ENCODE peak calls at places on chromosomes 5 and 9, in six cellular contexts. Q, L, B, A, Z and J are unnamed samples.

GRCh38 chr5:58149345-58149744 is 310.5 kb downstream of the PLK2 start:
- DNase-seq in Q (no peak), L (peak), B (no peak), A (no peak), Z (no peak), J (no peak)

GRCh38 chr5:174044855-174045254 is 651 bp upstream of the NSG2 start:
- DNase-seq in Q (no peak), L (no peak), B (no peak), A (no peak), Z (no peak), J (no peak)

GRCh38 chr9:13934411-13934810 is 379.5 kb downstream of the NFIB start:
- DNase-seq in Q (no peak), L (no peak), B (no peak), A (no peak), Z (no peak), J (no peak)

GRCh38 chr9:90303653-90304052 is 339.0 kb downstream of the DIRAS2 start:
- DNase-seq in Q (no peak), L (no peak), B (no peak), A (no peak), Z (no peak), J (no peak)

GRCh38 chr9:81629440-81629839 is 59.9 kb downstream of the TLE1 start:
- DNase-seq in Q (no peak), L (no peak), B (no peak), A (no peak), Z (no peak), J (no peak)

GRCh38 chr9:347667-348292 is 133.1 kb downstream of the DOCK8 start:
- DNase-seq in Q (no peak), L (peak), B (no peak), A (no peak), Z (no peak), J (no peak)

GRCh38 chr5:96968074-96968473 is 32.2 kb downstream of the LNPEP start:
- DNase-seq in Q (no peak), L (peak), B (no peak), A (no peak), Z (peak), J (no peak)

GRCh38 chr5:5584751-5585150 is 162.3 kb downstream of the ICE1 start:
- DNase-seq in Q (no peak), L (no peak), B (no peak), A (no peak), Z (no peak), J (no peak)

GRCh38 chr5:43305948-43306563 is 7.2 kb downstream of the HMGCS1 start:
- DNase-seq in Q (no peak), L (peak), B (no peak), A (no peak), Z (peak), J (peak)

GRCh38 chr5:123785160-123786001 is 273.4 kb downstream of the CSNK1G3 start:
- DNase-seq in Q (no peak), L (peak), B (no peak), A (no peak), Z (peak), J (no peak)

GRCh38 chr9:114236391-114237138 is 81.2 kb downstream of the COL27A1 start:
- DNase-seq in Q (no peak), L (no peak), B (no peak), A (no peak), Z (no peak), J (no peak)

GRCh38 chr5:169411789-169412425 is 111.0 kb upstream of the SLIT3 start:
- DNase-seq in Q (no peak), L (no peak), B (no peak), A (no peak), Z (no peak), J (no peak)

GRCh38 chr9:117574099-117574498 is 130.1 kb upstream of the TLR4 start:
- DNase-seq in Q (no peak), L (no peak), B (no peak), A (no peak), Z (no peak), J (no peak)

GRCh38 chr5:87132696-87133095 is 135.0 kb upstream of the RASA1 start:
- DNase-seq in Q (no peak), L (no peak), B (no peak), A (no peak), Z (no peak), J (no peak)

GRCh38 chr5:16897284-16897704 is 38.8 kb downstream of the MYO10 start:
- DNase-seq in Q (no peak), L (peak), B (no peak), A (no peak), Z (peak), J (no peak)

GRCh38 chr5:126016256-126016655 is 407.0 kb upstream of the GRAMD2B start:
- DNase-seq in Q (peak), L (no peak), B (no peak), A (no peak), Z (no peak), J (no peak)

GRCh38 chr5:150580917-150581316 is 59.5 kb upstream of the SYNPO start:
- DNase-seq in Q (no peak), L (no peak), B (no peak), A (no peak), Z (no peak), J (no peak)

GRCh38 chr9:120583958-120584369 is 4.0 kb upstream of the CDK5RAP2 start:
- DNase-seq in Q (peak), L (peak), B (peak), A (peak), Z (peak), J (peak)

GRCh38 chr9:1434082-1434481 is 383.9 kb downstream of the DMRT2 start:
- DNase-seq in Q (no peak), L (no peak), B (no peak), A (no peak), Z (no peak), J (no peak)
- TF ChIP-seq CTCF in Q (no peak), L (no peak), B (no peak), A (no peak), Z (peak), J (no peak)

GRCh38 chr5:119368238-119368630 is 12.4 kb downstream of the TNFAIP8 start:
- DNase-seq in Q (no peak), L (no peak), B (no peak), A (peak), Z (no peak), J (peak)

GRCh38 chr5:119370521-119370920 is 14.7 kb downstream of the TNFAIP8 start:
- DNase-seq in Q (no peak), L (no peak), B (no peak), A (no peak), Z (no peak), J (no peak)

GRCh38 chr5:119377066-119377465 is 21.2 kb downstream of the TNFAIP8 start:
- DNase-seq in Q (no peak), L (no peak), B (no peak), A (no peak), Z (no peak), J (no peak)

GRCh38 chr5:119378075-119378699 is 22.4 kb downstream of the TNFAIP8 start:
- DNase-seq in Q (no peak), L (peak), B (no peak), A (no peak), Z (no peak), J (no peak)

DNA sequence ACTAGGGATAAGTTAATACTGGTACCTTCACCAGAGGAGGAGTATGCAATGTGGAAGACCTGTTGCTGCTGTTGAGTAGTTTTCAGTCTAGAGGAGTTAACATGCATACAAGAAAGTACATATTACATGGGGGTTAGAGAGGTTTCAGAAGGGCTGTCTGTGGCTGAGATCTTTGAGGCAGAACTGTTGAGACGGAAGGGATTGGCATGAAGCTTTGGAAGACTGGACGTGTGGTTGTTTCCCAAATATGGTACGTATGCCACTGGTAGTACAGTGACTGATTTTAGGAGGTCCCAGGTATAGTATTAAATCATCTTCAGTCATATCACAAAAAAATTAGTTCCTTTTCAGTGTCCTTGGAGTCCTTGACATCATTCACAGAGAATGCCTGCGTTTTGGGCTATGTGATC is 17.6 kb downstream of the TNFAIP8 start:
- DNase-seq in Q (no peak), L (no peak), B (no peak), A (no peak), Z (no peak), J (no peak)
- TF ChIP-seq CTCF in Q (no peak), L (no peak), B (no peak), A (no peak), Z (no peak), J (no peak)

DNA sequence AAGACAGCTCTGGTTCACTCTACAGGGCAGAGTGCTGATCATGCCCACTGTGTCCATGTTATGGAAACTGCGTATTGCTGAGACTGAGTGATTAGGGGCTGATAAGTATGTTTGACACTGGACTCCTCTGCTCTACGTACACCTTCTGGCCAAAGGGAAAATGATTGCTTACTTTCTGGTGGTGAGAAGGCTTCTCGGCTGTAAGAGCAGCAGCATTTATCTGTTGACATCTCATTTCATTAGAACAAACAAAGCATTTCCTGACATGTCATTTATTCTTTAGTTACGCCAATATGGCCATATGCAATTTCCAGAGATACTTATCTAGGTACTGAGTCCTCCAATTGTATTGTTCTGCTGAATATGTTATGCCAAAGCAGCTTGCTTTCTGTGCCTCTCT is 5.6 kb downstream of the FAXDC2 start:
- DNase-seq in Q (no peak), L (no peak), B (no peak), A (no peak), Z (no peak), J (no peak)
- TF ChIP-seq CTCF in Q (no peak), L (no peak), B (no peak), A (no peak), Z (no peak), J (no peak)

GRCh38 chr9:136274786-136275654 is 28.9 kb downstream of the CCDC187 start:
- DNase-seq in Q (no peak), L (no peak), B (no peak), A (no peak), Z (no peak), J (no peak)

GRCh38 chr9:136273921-136274785 is 28.5 kb upstream of the QSOX2 start:
- DNase-seq in Q (no peak), L (no peak), B (no peak), A (no peak), Z (no peak), J (no peak)

GRCh38 chr9:136276716-136277115 is 27.2 kb downstream of the CCDC187 start:
- DNase-seq in Q (no peak), L (no peak), B (no peak), A (no peak), Z (no peak), J (no peak)

GRCh38 chr9:136277746-136278145 is 26.1 kb downstream of the CCDC187 start:
- DNase-seq in Q (no peak), L (no peak), B (no peak), A (no peak), Z (no peak), J (no peak)

GRCh38 chr9:136275655-136276429 is 28.1 kb downstream of the CCDC187 start:
- DNase-seq in Q (no peak), L (no peak), B (no peak), A (no peak), Z (no peak), J (no peak)
- TF ChIP-seq CTCF in Q (no peak), L (no peak), B (no peak), A (no peak), Z (peak), J (no peak)

GRCh38 chr5:155728146-155728856 is 598.7 kb upstream of the SGCD start:
- DNase-seq in Q (peak), L (peak), B (no peak), A (peak), Z (peak), J (no peak)
- TF ChIP-seq CTCF in Q (peak), L (no peak), B (no peak), A (no peak), Z (no peak), J (no peak)

GRCh38 chr9:88272986-88273385 is 115.3 kb upstream of the SPIN1 start:
- DNase-seq in Q (no peak), L (no peak), B (no peak), A (no peak), Z (no peak), J (no peak)
- TF ChIP-seq CTCF in Q (no peak), L (no peak), B (no peak), A (no peak), Z (peak), J (no peak)

DNA sequence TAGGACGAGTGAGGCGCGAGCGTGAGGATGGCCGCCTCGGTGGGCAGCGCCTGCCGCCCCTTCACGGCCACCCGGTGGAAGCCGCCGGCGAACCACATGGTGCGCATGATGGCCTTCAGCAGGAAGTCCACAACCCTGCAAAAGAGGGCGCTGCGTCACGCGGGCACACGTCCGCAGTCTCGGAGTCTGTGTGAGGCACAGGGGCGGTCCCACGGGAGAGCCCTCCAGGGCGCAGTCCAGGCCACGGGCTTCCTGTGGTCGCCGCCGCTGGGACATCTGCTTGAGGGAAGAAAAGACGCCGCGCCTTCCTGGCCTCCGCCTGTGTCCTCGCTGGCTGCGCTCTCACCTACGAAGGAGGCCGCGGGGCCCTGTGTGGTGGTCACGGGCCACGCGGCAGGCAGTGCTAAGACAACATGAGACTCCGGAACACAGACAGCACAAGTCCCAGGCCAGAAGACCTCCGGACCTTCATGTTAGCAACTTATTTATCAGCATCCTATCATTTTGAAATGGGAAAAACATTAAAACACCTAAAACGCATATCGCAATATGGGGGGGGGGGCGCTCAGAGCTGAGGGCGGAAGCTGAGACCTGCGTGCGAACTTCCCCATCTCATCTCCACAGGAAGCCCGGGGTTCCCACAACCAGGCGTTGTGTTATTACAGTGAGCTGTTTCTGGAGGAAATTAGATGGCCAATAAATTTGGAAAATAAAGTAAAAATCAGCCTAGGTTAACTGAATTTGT is 28.8 kb downstream of the LPCAT1 start:
- DNase-seq in Q (no peak), L (no peak), B (no peak), A (peak), Z (no peak), J (peak)
- TF ChIP-seq CTCF in Q (no peak), L (no peak), B (no peak), A (no peak), Z (no peak), J (peak)

GRCh38 chr5:106959447-106959846 is 711.3 kb downstream of the EFNA5 start:
- DNase-seq in Q (no peak), L (no peak), B (peak), A (no peak), Z (no peak), J (no peak)

GRCh38 chr5:106956901-106957300 is 713.8 kb downstream of the EFNA5 start:
- DNase-seq in Q (no peak), L (no peak), B (no peak), A (no peak), Z (no peak), J (no peak)

GRCh38 chr5:106957336-106957735 is 713.4 kb downstream of the EFNA5 start:
- DNase-seq in Q (no peak), L (no peak), B (no peak), A (no peak), Z (no peak), J (no peak)

DNA sequence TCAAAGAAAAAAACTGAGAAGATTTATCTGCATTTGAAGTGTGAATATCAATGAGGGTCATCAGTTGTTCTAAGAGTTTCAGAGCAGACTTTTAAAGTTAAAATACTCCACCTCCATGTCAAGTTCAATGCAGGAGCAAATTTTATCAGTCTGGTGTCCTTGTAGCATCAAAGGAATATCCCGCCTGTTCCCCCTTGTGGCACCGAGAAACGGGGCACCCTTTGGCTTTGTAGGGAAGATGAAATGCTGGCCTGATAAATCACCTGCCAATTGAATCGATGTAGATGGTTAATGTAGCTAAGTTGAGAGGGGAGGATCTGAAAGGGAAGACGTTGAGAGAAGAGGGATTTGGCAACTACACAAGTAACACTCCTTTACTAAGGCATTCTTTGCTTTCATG is 714.5 kb downstream of the EFNA5 start:
- DNase-seq in Q (no peak), L (no peak), B (no peak), A (no peak), Z (no peak), J (no peak)
- TF ChIP-seq CTCF in Q (no peak), L (no peak), B (no peak), A (no peak), Z (no peak), J (no peak)

DNA sequence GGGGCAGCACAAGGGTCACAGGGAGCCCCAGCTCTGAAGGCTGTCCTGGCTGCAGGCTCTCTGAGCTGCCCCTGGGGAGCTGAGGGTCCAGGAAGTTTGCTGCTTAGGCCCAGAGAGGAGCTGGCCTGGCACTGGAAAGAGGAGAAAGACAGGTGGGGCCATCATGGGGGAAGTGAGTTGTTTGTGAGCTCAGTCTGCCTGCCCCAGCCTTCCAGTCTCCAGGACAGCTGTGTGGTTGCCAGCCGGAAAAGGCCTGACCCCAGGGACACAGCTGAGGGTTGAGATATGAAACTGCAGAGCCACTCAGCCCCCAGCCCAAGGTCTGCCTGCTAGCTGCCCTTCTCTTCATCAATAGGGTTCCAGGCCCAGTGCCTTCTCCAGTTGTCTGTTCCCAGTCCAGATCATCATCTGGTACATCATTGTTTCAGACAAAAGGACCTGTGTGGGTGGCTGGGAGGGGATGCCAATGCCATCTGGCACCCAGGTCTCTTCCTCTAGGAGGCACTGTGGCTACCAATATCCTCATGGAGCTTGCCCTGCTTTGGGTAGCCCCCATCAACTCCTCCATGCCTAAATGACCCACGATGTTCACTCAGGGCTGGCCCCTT is 4.2 kb upstream of the DDX41 start:
- DNase-seq in Q (no peak), L (no peak), B (no peak), A (no peak), Z (no peak), J (no peak)
- TF ChIP-seq CTCF in Q (no peak), L (peak), B (no peak), A (no peak), Z (peak), J (no peak)